ENCODE peak calls at places on chromosomes 11 and 22, in ten cellular contexts. One of them, this sample, is unnamed.
A peak's percentile ranks its signal among the peaks of the same experiment; 100 is the strongest.

GRCh38 chr11:32991898-32992297 is 23.8 kb upstream of the DEPDC7 start:
- DNase-seq in NCI-H2171 treated with DMSO at 0.1 percent for 48 hours: no peak
- DNase-seq in neural crest cell: no peak
- DNase-seq in BJ: no peak
- DNase-seq in fibroblast of pulmonary artery: no peak
- DNase-seq in WERI-Rb-1: no peak
- DNase-seq in cardiac fibroblast: no peak
- DNase-seq in Right ventricle myocardium inferior: no peak
- DNase-seq in astrocyte of the spinal cord: no peak
- DNase-seq in stimulated activated CD4-positive, alpha-beta T cell treated with anti-CD3 and anti-CD28 coated beads, Interleukin-12 subunit alpha, Interleukin-12 subunit beta, amount 100 ng/mL, for 48 hours: no peak
- DNase-seq in this sample: no peak

GRCh38 chr11:114061053-114062049 is 1.8 kb downstream of the ZBTB16 start:
- DNase-seq in WERI-Rb-1: no peak
- DNase-seq in astrocyte of the spinal cord: peak; percentile 40
- DNase-seq in BJ: no peak
- DNase-seq in neural crest cell: no peak
- DNase-seq in stimulated activated CD4-positive, alpha-beta T cell treated with anti-CD3 and anti-CD28 coated beads, Interleukin-12 subunit alpha, Interleukin-12 subunit beta, amount 100 ng/mL, for 48 hours: no peak
- DNase-seq in NCI-H2171 treated with DMSO at 0.1 percent for 48 hours: peak; percentile 20
- DNase-seq in cardiac fibroblast: peak; percentile 71
- DNase-seq in Right ventricle myocardium inferior: no peak
- DNase-seq in fibroblast of pulmonary artery: peak; percentile 69
- DNase-seq in this sample: peak; percentile 18

GRCh38 chr22:20159088-20159487 is 8.2 kb upstream of the CCDC188 start:
- DNase-seq in astrocyte of the spinal cord: no peak
- DNase-seq in BJ: no peak
- DNase-seq in cardiac fibroblast: no peak
- DNase-seq in NCI-H2171 treated with DMSO at 0.1 percent for 48 hours: no peak
- DNase-seq in stimulated activated CD4-positive, alpha-beta T cell treated with anti-CD3 and anti-CD28 coated beads, Interleukin-12 subunit alpha, Interleukin-12 subunit beta, amount 100 ng/mL, for 48 hours: no peak
- DNase-seq in neural crest cell: no peak
- DNase-seq in Right ventricle myocardium inferior: no peak
- DNase-seq in fibroblast of pulmonary artery: no peak
- DNase-seq in WERI-Rb-1: peak; percentile 84
- DNase-seq in this sample: no peak

GRCh38 chr22:46010177-46010867 is 33.4 kb upstream of the WNT7B start:
- DNase-seq in neural crest cell: no peak
- DNase-seq in fibroblast of pulmonary artery: peak; percentile 52
- DNase-seq in astrocyte of the spinal cord: peak; percentile 72
- DNase-seq in Right ventricle myocardium inferior: no peak
- DNase-seq in cardiac fibroblast: peak; percentile 53
- DNase-seq in BJ: no peak
- DNase-seq in NCI-H2171 treated with DMSO at 0.1 percent for 48 hours: no peak
- DNase-seq in stimulated activated CD4-positive, alpha-beta T cell treated with anti-CD3 and anti-CD28 coated beads, Interleukin-12 subunit alpha, Interleukin-12 subunit beta, amount 100 ng/mL, for 48 hours: no peak
- DNase-seq in WERI-Rb-1: no peak
- DNase-seq in this sample: no peak

GRCh38 chr22:20979243-20979809 is 2.8 kb upstream of the LZTR1 start:
- DNase-seq in stimulated activated CD4-positive, alpha-beta T cell treated with anti-CD3 and anti-CD28 coated beads, Interleukin-12 subunit alpha, Interleukin-12 subunit beta, amount 100 ng/mL, for 48 hours: peak; percentile 52
- DNase-seq in Right ventricle myocardium inferior: no peak
- DNase-seq in NCI-H2171 treated with DMSO at 0.1 percent for 48 hours: no peak
- DNase-seq in astrocyte of the spinal cord: peak; percentile 77
- DNase-seq in WERI-Rb-1: no peak
- DNase-seq in cardiac fibroblast: peak; percentile 88
- DNase-seq in neural crest cell: peak; percentile 50
- DNase-seq in BJ: no peak
- DNase-seq in fibroblast of pulmonary artery: peak; percentile 86
- DNase-seq in this sample: peak; percentile 65

GRCh38 chr22:49512471-49512870 is 315.2 kb downstream of the BRD1 start:
- DNase-seq in BJ: no peak
- DNase-seq in cardiac fibroblast: no peak
- DNase-seq in neural crest cell: no peak
- DNase-seq in astrocyte of the spinal cord: no peak
- DNase-seq in WERI-Rb-1: no peak
- DNase-seq in Right ventricle myocardium inferior: no peak
- DNase-seq in fibroblast of pulmonary artery: no peak
- DNase-seq in NCI-H2171 treated with DMSO at 0.1 percent for 48 hours: no peak
- DNase-seq in stimulated activated CD4-positive, alpha-beta T cell treated with anti-CD3 and anti-CD28 coated beads, Interleukin-12 subunit alpha, Interleukin-12 subunit beta, amount 100 ng/mL, for 48 hours: no peak
- DNase-seq in this sample: no peak

GRCh38 chr11:723120-723883 is 17.3 kb downstream of the EPS8L2 start:
- DNase-seq in BJ: no peak
- DNase-seq in astrocyte of the spinal cord: peak; percentile 63
- DNase-seq in stimulated activated CD4-positive, alpha-beta T cell treated with anti-CD3 and anti-CD28 coated beads, Interleukin-12 subunit alpha, Interleukin-12 subunit beta, amount 100 ng/mL, for 48 hours: no peak
- DNase-seq in WERI-Rb-1: peak; percentile 38
- DNase-seq in fibroblast of pulmonary artery: peak; percentile 73
- DNase-seq in Right ventricle myocardium inferior: no peak
- DNase-seq in cardiac fibroblast: peak; percentile 67
- DNase-seq in NCI-H2171 treated with DMSO at 0.1 percent for 48 hours: peak; percentile 5
- DNase-seq in neural crest cell: no peak
- DNase-seq in this sample: no peak

GRCh38 chr11:1458340-1459218 is 28.0 kb downstream of the MOB2 start:
- DNase-seq in astrocyte of the spinal cord: no peak
- DNase-seq in neural crest cell: no peak
- DNase-seq in fibroblast of pulmonary artery: peak; percentile 22
- DNase-seq in NCI-H2171 treated with DMSO at 0.1 percent for 48 hours: peak; percentile 75
- DNase-seq in BJ: no peak
- DNase-seq in cardiac fibroblast: peak; percentile 53
- DNase-seq in stimulated activated CD4-positive, alpha-beta T cell treated with anti-CD3 and anti-CD28 coated beads, Interleukin-12 subunit alpha, Interleukin-12 subunit beta, amount 100 ng/mL, for 48 hours: no peak
- DNase-seq in Right ventricle myocardium inferior: no peak
- DNase-seq in WERI-Rb-1: peak; percentile 76
- DNase-seq in this sample: peak; percentile 35

GRCh38 chr11:57135020-57135751 is 46.6 kb upstream of the LRRC55 start:
- DNase-seq in astrocyte of the spinal cord: no peak
- DNase-seq in neural crest cell: no peak
- DNase-seq in NCI-H2171 treated with DMSO at 0.1 percent for 48 hours: no peak
- DNase-seq in cardiac fibroblast: no peak
- DNase-seq in Right ventricle myocardium inferior: no peak
- DNase-seq in fibroblast of pulmonary artery: no peak
- DNase-seq in BJ: no peak
- DNase-seq in WERI-Rb-1: no peak
- DNase-seq in stimulated activated CD4-positive, alpha-beta T cell treated with anti-CD3 and anti-CD28 coated beads, Interleukin-12 subunit alpha, Interleukin-12 subunit beta, amount 100 ng/mL, for 48 hours: no peak
- DNase-seq in this sample: no peak

GRCh38 chr11:62152245-62153086 is 28.7 kb downstream of the INCENP start:
- DNase-seq in WERI-Rb-1: no peak
- DNase-seq in cardiac fibroblast: no peak
- DNase-seq in BJ: no peak
- DNase-seq in neural crest cell: no peak
- DNase-seq in NCI-H2171 treated with DMSO at 0.1 percent for 48 hours: no peak
- DNase-seq in astrocyte of the spinal cord: no peak
- DNase-seq in Right ventricle myocardium inferior: no peak
- DNase-seq in fibroblast of pulmonary artery: no peak
- DNase-seq in stimulated activated CD4-positive, alpha-beta T cell treated with anti-CD3 and anti-CD28 coated beads, Interleukin-12 subunit alpha, Interleukin-12 subunit beta, amount 100 ng/mL, for 48 hours: no peak
- DNase-seq in this sample: no peak

GRCh38 chr11:30107899-30108298 is 91.1 kb upstream of the KCNA4 start:
- DNase-seq in neural crest cell: no peak
- DNase-seq in stimulated activated CD4-positive, alpha-beta T cell treated with anti-CD3 and anti-CD28 coated beads, Interleukin-12 subunit alpha, Interleukin-12 subunit beta, amount 100 ng/mL, for 48 hours: no peak
- DNase-seq in Right ventricle myocardium inferior: no peak
- DNase-seq in NCI-H2171 treated with DMSO at 0.1 percent for 48 hours: no peak
- DNase-seq in BJ: no peak
- DNase-seq in astrocyte of the spinal cord: peak; percentile 54
- DNase-seq in cardiac fibroblast: peak; percentile 70
- DNase-seq in fibroblast of pulmonary artery: peak; percentile 92
- DNase-seq in WERI-Rb-1: no peak
- DNase-seq in this sample: no peak